ENCODE peak calls at places on chromosomes 1 and 21, in five cellular contexts. J, T, Y, Q and M are unnamed samples.

GRCh38 chr1:91676030-91676429 is 175.4 kb downstream of the CDC7 start:
- DNase-seq in T (no peak), J (no peak), Y (no peak), Q (no peak), M (no peak)

GRCh38 chr1:38329644-38330043 is 283.1 kb upstream of the POU3F1 start:
- DNase-seq in J (no peak), T (no peak), Y (no peak), Q (no peak), M (no peak)

GRCh38 chr1:167630568-167631385 is 745 bp downstream of the RCSD1 start:
- DNase-seq in Y (no peak), J (no peak), T (no peak), Q (no peak), M (peak; percentile 20)

GRCh38 chr1:165152109-165152508 is 204.4 kb downstream of the LMX1A start:
- DNase-seq in Q (no peak), Y (no peak), J (no peak), T (no peak), M (no peak)

GRCh38 chr1:241503444-241503843 is 16.1 kb downstream of the FH start:
- DNase-seq in Q (no peak), J (no peak), Y (no peak), T (no peak), M (no peak)

GRCh38 chr21:43348801-43349261 is 78.1 kb downstream of the SIK1 start:
- DNase-seq in J (no peak), Y (no peak), T (peak; percentile 59), Q (no peak), M (peak; percentile 47)

GRCh38 chr1:179474713-179475112 is 101.0 kb downstream of the NPHS2 start:
- DNase-seq in Q (no peak), J (no peak), Y (no peak), T (no peak), M (no peak)

GRCh38 chr1:206770531-206771352 is at the start of gene IL19:
- DNase-seq in Q (no peak), Y (no peak), T (no peak), J (peak; percentile 53), M (peak; percentile 45)

GRCh38 chr1:58466618-58467241 is 79.8 kb downstream of the OMA1 start:
- DNase-seq in T (no peak), J (no peak), Y (no peak), Q (no peak), M (no peak)

GRCh38 chr1:207868769-207869721 is 41.9 kb downstream of the CD34 start:
- DNase-seq in Y (peak; percentile 84), T (peak; percentile 50), Q (no peak), J (peak; percentile 61), M (peak; percentile 75)

GRCh38 chr1:1625824-1626206 is 6.2 kb upstream of the MMP23B start:
- DNase-seq in T (no peak), Q (no peak), J (no peak), Y (no peak), M (no peak)

GRCh38 chr1:206962269-206962668 is 8.0 kb downstream of the FCAMR start:
- DNase-seq in Q (no peak), J (no peak), Y (no peak), T (no peak), M (no peak)

GRCh38 chr1:68120136-68120791 is 69.8 kb upstream of the DIRAS3 start:
- DNase-seq in Y (peak; percentile 55), T (peak; percentile 75), Q (peak; percentile 74), J (peak; percentile 84), M (peak; percentile 95)

GRCh38 chr1:117093870-117094621 is 27.5 kb downstream of the TRIM45 start:
- DNase-seq in Q (no peak), T (peak; percentile 80), J (peak; percentile 70), Y (peak; percentile 63), M (peak; percentile 90)

GRCh38 chr1:160567858-160568682 is 11.2 kb downstream of the CD84 start:
- DNase-seq in T (no peak), Q (no peak), Y (peak; percentile 51), J (no peak), M (no peak)

GRCh38 chr21:17436626-17437111 is 76.2 kb upstream of the CXADR start:
- DNase-seq in T (no peak), Y (no peak), J (no peak), Q (no peak), M (peak; percentile 29)

GRCh38 chr1:161382214-161383019 is 14.7 kb upstream of the CFAP126 start:
- DNase-seq in Y (peak; percentile 49), T (peak; percentile 79), J (peak; percentile 98), Q (no peak), M (peak; percentile 88)

GRCh38 chr1:53987880-53988279 is 30.1 kb downstream of the LDLRAD1 start:
- DNase-seq in Q (no peak), Y (no peak), T (no peak), J (peak; percentile 14), M (peak; percentile 40)

GRCh38 chr1:61233121-61233659 is 150.8 kb downstream of the NFIA start:
- DNase-seq in T (no peak), Q (no peak), Y (no peak), J (no peak), M (no peak)

GRCh38 chr1:219906924-219907771 is 21.2 kb downstream of the SLC30A10 start:
- DNase-seq in Q (no peak), T (no peak), Y (peak; percentile 94), J (no peak), M (no peak)

GRCh38 chr1:30753660-30754123 is 3.9 kb downstream of the LAPTM5 start:
- DNase-seq in Y (no peak), J (no peak), T (no peak), Q (no peak), M (no peak)

GRCh38 chr1:225548140-225548857 is 104.6 kb downstream of the ENAH start:
- DNase-seq in T (no peak), J (peak; percentile 28), Q (no peak), Y (no peak), M (no peak)

GRCh38 chr21:31236528-31236927 is 107.5 kb downstream of the TIAM1 start:
- DNase-seq in Y (no peak), T (no peak), J (no peak), Q (no peak), M (no peak)

GRCh38 chr1:9037476-9038337 is 11.5 kb upstream of the SLC2A7 start:
- DNase-seq in T (no peak), Y (no peak), Q (no peak), J (no peak), M (no peak)

GRCh38 chr1:32239335-32239734 is 7.7 kb upstream of the FAM167B start:
- DNase-seq in J (no peak), T (no peak), Q (no peak), Y (no peak), M (no peak)
- H3K4me3 ChIP-seq in J (no peak overlapping the region), T (no peak overlapping the region), Q (no peak overlapping the region), Y (no peak overlapping the region), M (no peak overlapping the region)

GRCh38 chr1:198523183-198523942 is 17.1 kb downstream of the ATP6V1G3 start:
- DNase-seq in T (no peak), J (no peak), Q (no peak), Y (no peak), M (no peak)
- H3K4me3 ChIP-seq in T (no peak overlapping the region), J (no peak overlapping the region), Q (no peak overlapping the region), Y (no peak overlapping the region), M (no peak overlapping the region)

GRCh38 chr1:226634156-226634588 is 85.6 kb downstream of the STUM start:
- DNase-seq in T (peak; percentile 42), J (peak; percentile 64), Q (no peak), Y (peak; percentile 83), M (peak; percentile 78)
- H3K4me3 ChIP-seq in T (no peak overlapping the region), J (no peak overlapping the region), Q (no peak overlapping the region), Y (no peak overlapping the region), M (no peak overlapping the region)

DNA sequence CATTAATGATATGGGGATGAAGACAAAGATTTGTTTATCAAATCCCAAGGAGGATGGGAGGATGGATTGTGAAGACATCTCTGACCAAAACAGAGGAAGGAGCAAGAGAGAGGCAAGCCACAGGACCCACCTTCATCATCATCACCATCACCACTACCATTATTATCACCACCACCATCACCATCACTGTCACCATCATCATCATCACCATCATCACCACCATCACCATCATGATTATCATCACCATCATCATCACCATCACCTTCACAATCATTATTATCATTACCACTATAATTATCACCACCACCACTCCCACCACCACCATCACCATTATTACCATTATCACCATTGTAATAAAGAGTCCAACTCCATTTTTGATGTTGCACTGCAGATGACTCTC is 482.5 kb downstream of the PTPRU start:
- DNase-seq in Q (no peak), T (no peak), J (no peak), Y (no peak), M (no peak)
- H3K4me3 ChIP-seq in Q (no peak overlapping the region), T (no peak overlapping the region), J (no peak overlapping the region), Y (no peak overlapping the region), M (no peak overlapping the region)

DNA sequence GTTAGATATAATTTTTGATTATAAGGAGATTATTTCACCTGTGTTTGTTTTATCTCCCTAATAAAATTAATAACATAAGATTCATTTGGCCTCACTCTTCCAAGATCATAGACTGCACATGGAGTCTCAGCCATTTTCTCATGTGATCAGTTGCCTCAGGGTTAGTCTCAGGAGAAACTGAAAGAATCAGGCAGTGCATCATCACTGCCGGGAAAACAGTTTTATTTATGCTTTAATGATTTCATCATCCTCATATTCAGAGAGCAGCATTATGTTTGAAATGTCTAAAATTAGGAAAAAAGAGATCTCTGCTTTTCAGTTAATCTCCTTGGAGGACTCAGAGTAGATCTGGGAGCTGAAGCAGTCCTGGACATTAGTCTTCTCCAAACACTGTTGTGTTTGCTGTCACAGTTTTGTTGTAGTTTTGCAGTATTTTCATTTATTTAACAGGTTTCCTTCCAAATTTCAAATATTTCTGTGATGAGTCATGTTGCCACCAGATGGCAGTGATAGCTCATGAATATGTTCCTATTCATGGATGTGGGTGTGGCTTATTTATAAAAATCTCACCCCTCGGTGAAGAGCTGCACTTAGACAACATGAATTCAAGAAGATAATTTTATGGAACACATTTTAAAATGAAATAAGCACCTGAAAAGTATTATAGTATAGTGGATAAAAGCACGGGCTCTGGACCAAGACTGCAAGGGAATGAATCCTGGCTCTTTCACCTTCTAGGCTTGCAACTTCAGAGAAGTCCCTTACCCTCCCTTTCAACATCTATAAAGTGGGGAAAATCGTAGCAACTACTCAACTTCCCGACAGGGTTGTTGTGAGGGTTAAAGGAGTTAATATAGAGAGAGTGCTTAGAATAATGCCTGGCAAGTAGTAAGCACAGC is 31.2 kb downstream of the CHD1L start:
- DNase-seq in T (peak; percentile 76), Q (peak; percentile 65), J (peak; percentile 91), Y (peak; percentile 72), M (peak; percentile 92)
- H3K4me3 ChIP-seq in T (no peak overlapping the region), Q (peak overlapping the region; percentile 22), J (no peak overlapping the region), Y (no peak overlapping the region), M (peak overlapping the region; percentile 35)

DNA sequence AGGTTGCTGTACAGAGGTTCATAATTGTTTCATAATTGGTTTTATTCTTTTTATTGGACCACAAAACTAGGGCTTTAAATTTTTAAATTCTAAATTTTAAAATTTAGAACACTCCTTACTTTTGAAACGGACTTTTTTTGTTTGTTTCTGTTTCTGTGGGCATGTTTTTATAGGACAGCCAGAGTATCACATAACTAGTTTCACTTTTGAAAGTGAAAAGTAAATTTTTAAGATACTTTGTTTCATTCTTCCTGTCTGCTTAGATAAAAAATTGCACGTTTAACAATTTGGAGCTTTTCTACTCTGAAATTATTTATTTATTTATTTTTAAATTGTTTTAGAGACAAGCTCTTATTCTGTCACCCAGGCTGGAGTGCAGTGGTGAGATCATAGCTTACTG is 29.7 kb downstream of the MDM4 start:
- DNase-seq in Y (no peak), Q (no peak), T (no peak), J (no peak), M (peak; percentile 26)
- H3K4me3 ChIP-seq in Y (no peak overlapping the region), Q (no peak overlapping the region), T (no peak overlapping the region), J (no peak overlapping the region), M (no peak overlapping the region)

GRCh38 chr1:44616284-44616990 is 57.8 kb downstream of the TMEM53 start:
- DNase-seq in Q (no peak), J (no peak), T (no peak), Y (peak; percentile 30), M (no peak)
- H3K4me3 ChIP-seq in Q (peak overlapping the region; percentile 42), J (peak overlapping the region; percentile 41), T (peak overlapping the region; percentile 40), Y (no peak overlapping the region), M (no peak overlapping the region)